ENCODE peak calls at places on chromosomes 3 and 15, in five cellular contexts. One of them, this sample, is unnamed.
A peak's percentile ranks its signal among the peaks of the same experiment; 100 is the strongest.

GRCh38 chr3:153338487-153338886 is 176.5 kb downstream of the RAP2B start:
- DNase-seq in SK-N-MC: no peak
- DNase-seq in cardiac muscle cell: no peak
- DNase-seq in brain microvascular endothelial cell: peak; percentile 65
- DNase-seq in IMR-90: peak; percentile 59
- DNase-seq in this sample: no peak

GRCh38 chr3:192845196-192845855 is 72.3 kb downstream of the MB21D2 start:
- DNase-seq in SK-N-MC: no peak
- DNase-seq in brain microvascular endothelial cell: peak; percentile 68
- DNase-seq in cardiac muscle cell: no peak
- DNase-seq in IMR-90: peak; percentile 87
- DNase-seq in this sample: no peak

GRCh38 chr3:159726231-159726964 is 262.2 kb upstream of the IL12A start:
- DNase-seq in SK-N-MC: no peak
- DNase-seq in IMR-90: peak; percentile 42
- DNase-seq in brain microvascular endothelial cell: peak; percentile 36
- DNase-seq in cardiac muscle cell: no peak
- DNase-seq in this sample: no peak

GRCh38 chr15:101031203-101031602 is 112.0 kb downstream of the LRRK1 start:
- DNase-seq in cardiac muscle cell: no peak
- DNase-seq in SK-N-MC: no peak
- DNase-seq in IMR-90: peak; percentile 32
- DNase-seq in brain microvascular endothelial cell: no peak
- DNase-seq in this sample: no peak

GRCh38 chr15:48644498-48644826 is 1.0 kb downstream of the FBN1 start:
- DNase-seq in SK-N-MC: no peak
- DNase-seq in IMR-90: peak; percentile 38
- DNase-seq in cardiac muscle cell: no peak
- DNase-seq in brain microvascular endothelial cell: no peak
- DNase-seq in this sample: no peak

GRCh38 chr15:67543348-67543718 is 830 bp downstream of the MAP2K5 start:
- DNase-seq in cardiac muscle cell: no peak
- DNase-seq in SK-N-MC: no peak
- DNase-seq in brain microvascular endothelial cell: no peak
- DNase-seq in IMR-90: peak; percentile 5
- DNase-seq in this sample: no peak

GRCh38 chr3:172397716-172398405 is 50.4 kb downstream of the GHSR start:
- DNase-seq in brain microvascular endothelial cell: peak; percentile 29
- DNase-seq in cardiac muscle cell: no peak
- DNase-seq in SK-N-MC: no peak
- DNase-seq in IMR-90: peak; percentile 88
- DNase-seq in this sample: no peak

GRCh38 chr3:63918321-63918720 is 6.1 kb upstream of the SCAANT1 start:
- DNase-seq in SK-N-MC: no peak
- DNase-seq in brain microvascular endothelial cell: peak; percentile 18
- DNase-seq in IMR-90: peak; percentile 71
- DNase-seq in cardiac muscle cell: no peak
- DNase-seq in this sample: no peak

GRCh38 chr3:45188714-45189659 is 37.1 kb downstream of the TMEM158 start:
- DNase-seq in SK-N-MC: no peak
- DNase-seq in IMR-90: peak; percentile 28
- DNase-seq in cardiac muscle cell: no peak
- DNase-seq in brain microvascular endothelial cell: no peak
- DNase-seq in this sample: no peak

GRCh38 chr15:101578443-101578894 is 73.7 kb downstream of the TM2D3 start:
- DNase-seq in brain microvascular endothelial cell: no peak
- DNase-seq in IMR-90: no peak
- DNase-seq in cardiac muscle cell: peak; percentile 47
- DNase-seq in SK-N-MC: no peak
- DNase-seq in this sample: peak; percentile 15

GRCh38 chr3:169227911-169228310 is 435.6 kb downstream of the MECOM start:
- DNase-seq in cardiac muscle cell: no peak
- DNase-seq in SK-N-MC: no peak
- DNase-seq in brain microvascular endothelial cell: no peak
- DNase-seq in IMR-90: peak; percentile 71
- DNase-seq in this sample: peak; percentile 70

GRCh38 chr3:125234831-125235230 is 22.3 kb upstream of the SLC12A8 start:
- DNase-seq in SK-N-MC: no peak
- DNase-seq in brain microvascular endothelial cell: no peak
- DNase-seq in cardiac muscle cell: no peak
- DNase-seq in IMR-90: no peak
- DNase-seq in this sample: no peak

GRCh38 chr3:155241559-155241958 is 51.9 kb downstream of the STRIT1 start:
- DNase-seq in IMR-90: peak; percentile 81
- DNase-seq in brain microvascular endothelial cell: no peak
- DNase-seq in SK-N-MC: no peak
- DNase-seq in cardiac muscle cell: no peak
- DNase-seq in this sample: no peak

GRCh38 chr3:194196876-194197275 is 60.9 kb downstream of the HES1 start:
- DNase-seq in SK-N-MC: no peak
- DNase-seq in cardiac muscle cell: no peak
- DNase-seq in IMR-90: no peak
- DNase-seq in brain microvascular endothelial cell: no peak
- DNase-seq in this sample: no peak

GRCh38 chr15:94229591-94230365 is 1.6 kb upstream of the MCTP2 start:
- DNase-seq in brain microvascular endothelial cell: no peak
- DNase-seq in IMR-90: no peak
- DNase-seq in cardiac muscle cell: no peak
- DNase-seq in SK-N-MC: no peak
- DNase-seq in this sample: no peak

GRCh38 chr3:22988566-22988965 is 214.6 kb upstream of the UBE2E2 start:
- DNase-seq in brain microvascular endothelial cell: no peak
- DNase-seq in IMR-90: no peak
- DNase-seq in SK-N-MC: no peak
- DNase-seq in cardiac muscle cell: peak; percentile 19
- DNase-seq in this sample: no peak

GRCh38 chr3:95097493-95097892 is 1034.6 kb downstream of the NSUN3 start:
- DNase-seq in brain microvascular endothelial cell: no peak
- DNase-seq in cardiac muscle cell: peak; percentile 10
- DNase-seq in SK-N-MC: no peak
- DNase-seq in IMR-90: no peak
- DNase-seq in this sample: no peak

GRCh38 chr15:28094732-28095521 is 4.2 kb downstream of the OCA2 start:
- DNase-seq in IMR-90: no peak
- DNase-seq in brain microvascular endothelial cell: no peak
- DNase-seq in cardiac muscle cell: peak; percentile 44
- DNase-seq in SK-N-MC: no peak
- DNase-seq in this sample: no peak

GRCh38 chr15:51312132-51312531 is 26.3 kb downstream of the CYP19A1 start:
- DNase-seq in brain microvascular endothelial cell: no peak
- DNase-seq in IMR-90: peak; percentile 71
- DNase-seq in SK-N-MC: no peak
- DNase-seq in cardiac muscle cell: no peak
- DNase-seq in this sample: no peak

GRCh38 chr3:77885381-77885780 is 845.5 kb downstream of the ROBO2 start:
- DNase-seq in brain microvascular endothelial cell: peak; percentile 8
- DNase-seq in IMR-90: no peak
- DNase-seq in SK-N-MC: no peak
- DNase-seq in cardiac muscle cell: no peak
- DNase-seq in this sample: no peak

GRCh38 chr15:100334456-100334855 is 7.3 kb downstream of the ADAMTS17 start:
- DNase-seq in SK-N-MC: no peak
- DNase-seq in brain microvascular endothelial cell: no peak
- DNase-seq in cardiac muscle cell: no peak
- DNase-seq in IMR-90: no peak
- DNase-seq in this sample: no peak

GRCh38 chr3:93904568-93904967 is 69.1 kb downstream of the PROS1 start:
- DNase-seq in cardiac muscle cell: no peak
- DNase-seq in brain microvascular endothelial cell: no peak
- DNase-seq in SK-N-MC: no peak
- DNase-seq in IMR-90: no peak
- DNase-seq in this sample: no peak

GRCh38 chr3:23600178-23600577 is 205.6 kb upstream of the UBE2E1 start:
- DNase-seq in brain microvascular endothelial cell: peak; percentile 95
- DNase-seq in cardiac muscle cell: no peak
- DNase-seq in IMR-90: peak; percentile 96
- DNase-seq in SK-N-MC: no peak
- DNase-seq in this sample: no peak

GRCh38 chr3:12796171-12797123 is at the start of gene CAND2:
- DNase-seq in cardiac muscle cell: peak; percentile 89
- DNase-seq in brain microvascular endothelial cell: peak; percentile 5
- DNase-seq in IMR-90: peak; percentile 37
- DNase-seq in SK-N-MC: no peak
- DNase-seq in this sample: peak; percentile 25

GRCh38 chr3:41247055-41247454 is 47.8 kb downstream of the CTNNB1 start:
- DNase-seq in SK-N-MC: no peak
- DNase-seq in cardiac muscle cell: no peak
- DNase-seq in IMR-90: no peak
- DNase-seq in brain microvascular endothelial cell: no peak
- DNase-seq in this sample: no peak

GRCh38 chr3:52910823-52911222 is 13.5 kb upstream of the STIMATE start:
- DNase-seq in cardiac muscle cell: no peak
- DNase-seq in brain microvascular endothelial cell: no peak
- DNase-seq in IMR-90: no peak
- DNase-seq in SK-N-MC: no peak
- DNase-seq in this sample: no peak

GRCh38 chr15:42315435-42316020 is 42.3 kb upstream of the TMEM87A start:
- DNase-seq in SK-N-MC: no peak
- DNase-seq in brain microvascular endothelial cell: no peak
- DNase-seq in IMR-90: no peak
- DNase-seq in cardiac muscle cell: no peak
- DNase-seq in this sample: no peak

GRCh38 chr15:93584021-93584420 is 495.0 kb upstream of the RGMA start:
- DNase-seq in IMR-90: no peak
- DNase-seq in SK-N-MC: no peak
- DNase-seq in cardiac muscle cell: no peak
- DNase-seq in brain microvascular endothelial cell: no peak
- DNase-seq in this sample: no peak

GRCh38 chr15:90035835-90036220 is 34.7 kb downstream of the ZNF710 start:
- DNase-seq in brain microvascular endothelial cell: no peak
- DNase-seq in cardiac muscle cell: no peak
- DNase-seq in SK-N-MC: no peak
- DNase-seq in IMR-90: no peak
- DNase-seq in this sample: no peak

GRCh38 chr15:72229076-72229946 is 1.7 kb downstream of the PKM start:
- DNase-seq in brain microvascular endothelial cell: no peak
- DNase-seq in SK-N-MC: no peak
- DNase-seq in cardiac muscle cell: peak; percentile 3
- DNase-seq in IMR-90: peak; percentile 24
- DNase-seq in this sample: peak; percentile 60

DNA sequence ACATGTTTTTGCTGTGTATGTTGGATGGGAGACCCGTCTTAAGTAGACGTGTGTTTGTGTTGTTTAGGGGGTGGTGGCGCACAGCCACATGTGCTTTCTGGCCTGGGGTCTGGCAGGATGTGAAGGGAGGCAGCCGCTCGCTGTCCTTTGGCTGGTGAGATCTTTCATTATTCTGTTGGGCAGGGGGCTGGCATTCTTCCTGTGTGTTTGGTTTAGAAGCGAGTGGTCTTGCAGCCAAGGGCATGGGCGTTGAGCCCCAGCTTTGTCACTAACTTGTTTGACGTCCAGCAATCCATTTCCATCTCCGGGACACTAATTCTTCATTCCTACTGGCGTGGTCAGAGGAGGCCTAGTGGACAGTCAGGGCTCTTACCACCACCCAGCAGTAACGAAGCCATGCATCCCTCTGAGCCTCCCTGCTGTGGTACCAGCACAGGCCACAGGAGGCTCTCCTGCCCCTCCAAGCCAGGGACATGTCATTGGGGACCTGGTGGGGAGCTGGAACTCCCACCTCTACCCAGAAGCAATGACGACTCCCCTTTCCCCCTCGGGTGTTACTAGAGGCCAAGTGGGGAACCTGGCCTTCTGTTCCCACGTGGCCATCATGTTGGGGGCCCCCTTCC is 10.7 kb downstream of the THSD4 start:
- DNase-seq in brain microvascular endothelial cell: peak; percentile 34
- DNase-seq in cardiac muscle cell: no peak
- DNase-seq in SK-N-MC: no peak
- DNase-seq in IMR-90: peak; percentile 29
- DNase-seq in this sample: no peak
- H3K4me3 ChIP-seq in brain microvascular endothelial cell: no peak overlapping the region
- H3K4me3 ChIP-seq in cardiac muscle cell: no peak overlapping the region
- H3K4me3 ChIP-seq in SK-N-MC: no peak overlapping the region
- H3K4me3 ChIP-seq in IMR-90: no peak overlapping the region
- H3K4me3 ChIP-seq in this sample: no peak overlapping the region

GRCh38 chr3:196180346-196180745 is 30.9 kb downstream of the ZDHHC19 start:
- DNase-seq in brain microvascular endothelial cell: no peak
- DNase-seq in IMR-90: no peak
- DNase-seq in SK-N-MC: no peak
- DNase-seq in cardiac muscle cell: no peak
- DNase-seq in this sample: no peak

GRCh38 chr3:196177967-196178366 is 33.2 kb downstream of the ZDHHC19 start:
- DNase-seq in cardiac muscle cell: no peak
- DNase-seq in IMR-90: no peak
- DNase-seq in SK-N-MC: no peak
- DNase-seq in brain microvascular endothelial cell: no peak
- DNase-seq in this sample: no peak

GRCh38 chr3:196177567-196177966 is 33.6 kb downstream of the ZDHHC19 start:
- DNase-seq in IMR-90: no peak
- DNase-seq in brain microvascular endothelial cell: no peak
- DNase-seq in SK-N-MC: no peak
- DNase-seq in cardiac muscle cell: no peak
- DNase-seq in this sample: no peak

GRCh38 chr3:196179380-196180308 is 31.6 kb downstream of the ZDHHC19 start:
- DNase-seq in cardiac muscle cell: no peak
- DNase-seq in brain microvascular endothelial cell: no peak
- DNase-seq in SK-N-MC: no peak
- DNase-seq in IMR-90: peak; percentile 77
- DNase-seq in this sample: peak; percentile 93

DNA sequence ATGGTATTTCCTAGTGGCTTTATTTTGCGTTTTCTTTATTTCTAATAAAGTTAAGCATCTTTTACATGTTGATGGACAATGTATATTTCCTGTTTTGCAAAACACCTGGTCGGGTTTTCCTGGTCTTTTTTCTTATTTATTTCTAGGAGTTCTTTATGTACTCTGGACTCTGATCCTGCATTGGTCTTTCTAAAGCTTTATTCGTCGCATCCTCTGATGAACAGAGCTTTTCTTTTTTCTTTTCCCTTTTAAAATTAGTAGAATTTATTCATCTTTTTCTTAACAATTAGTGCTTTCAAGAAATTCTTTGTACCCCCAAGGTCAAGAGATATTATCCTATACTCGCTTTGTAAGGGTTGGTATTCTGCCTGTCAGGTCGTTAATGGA is 32.2 kb downstream of the ZDHHC19 start:
- DNase-seq in SK-N-MC: no peak
- DNase-seq in brain microvascular endothelial cell: no peak
- DNase-seq in IMR-90: no peak
- DNase-seq in cardiac muscle cell: no peak
- DNase-seq in this sample: no peak
- H3K4me3 ChIP-seq in SK-N-MC: no peak overlapping the region
- H3K4me3 ChIP-seq in brain microvascular endothelial cell: no peak overlapping the region
- H3K4me3 ChIP-seq in IMR-90: no peak overlapping the region
- H3K4me3 ChIP-seq in cardiac muscle cell: no peak overlapping the region
- H3K4me3 ChIP-seq in this sample: peak overlapping the region; percentile 42

GRCh38 chr3:158273646-158274045 is 163.8 kb downstream of the RSRC1 start:
- DNase-seq in IMR-90: peak; percentile 32
- DNase-seq in brain microvascular endothelial cell: no peak
- DNase-seq in SK-N-MC: no peak
- DNase-seq in cardiac muscle cell: no peak
- DNase-seq in this sample: no peak

GRCh38 chr3:158278187-158278586 is 168.3 kb downstream of the RSRC1 start:
- DNase-seq in cardiac muscle cell: no peak
- DNase-seq in IMR-90: peak; percentile 1
- DNase-seq in SK-N-MC: no peak
- DNase-seq in brain microvascular endothelial cell: no peak
- DNase-seq in this sample: no peak

GRCh38 chr3:158279584-158279983 is 169.7 kb downstream of the RSRC1 start:
- DNase-seq in SK-N-MC: no peak
- DNase-seq in brain microvascular endothelial cell: no peak
- DNase-seq in IMR-90: no peak
- DNase-seq in cardiac muscle cell: no peak
- DNase-seq in this sample: no peak
- H3K4me3 ChIP-seq in SK-N-MC: no peak overlapping the region
- H3K4me3 ChIP-seq in brain microvascular endothelial cell: no peak overlapping the region
- H3K4me3 ChIP-seq in IMR-90: no peak overlapping the region
- H3K4me3 ChIP-seq in cardiac muscle cell: no peak overlapping the region
- H3K4me3 ChIP-seq in this sample: no peak overlapping the region

GRCh38 chr3:38370861-38371260 is 24.3 kb downstream of the XYLB start:
- DNase-seq in IMR-90: no peak
- DNase-seq in cardiac muscle cell: no peak
- DNase-seq in brain microvascular endothelial cell: no peak
- DNase-seq in SK-N-MC: no peak
- DNase-seq in this sample: no peak
- H3K4me3 ChIP-seq in IMR-90: no peak overlapping the region
- H3K4me3 ChIP-seq in cardiac muscle cell: no peak overlapping the region
- H3K4me3 ChIP-seq in brain microvascular endothelial cell: no peak overlapping the region
- H3K4me3 ChIP-seq in SK-N-MC: no peak overlapping the region
- H3K4me3 ChIP-seq in this sample: no peak overlapping the region